ENCODE peak calls at places on chromosomes 2 and 18, in ten cellular contexts. Y is dermis microvascular lymphatic vessel endothelial cell, J is lower lobe of right lung, M is GM19239, V is cardiac muscle cell, D is retina, O is AML-193, G is astrocyte of the cerebellum, C is fibroblast of mammary gland, K is GM04503. R is an unnamed sample.

GRCh38 chr2:237677951-237678481 is 50.6 kb downstream of the LRRFIP1 start:
- DNase-seq in Y (no peak), J (no peak), M (no peak), V (no peak), D (no peak), O (peak), G (no peak), C (peak), K (no peak), R (no peak)

GRCh38 chr18:52451851-52452250 is 111.9 kb downstream of the DCC start:
- DNase-seq in Y (no peak), J (no peak), M (no peak), V (peak), D (no peak), O (no peak), G (no peak), C (no peak), K (no peak), R (peak)

GRCh38 chr2:157404363-157404762 is 39.5 kb downstream of the CYTIP start:
- DNase-seq in Y (no peak), J (peak), M (peak), V (no peak), D (no peak), O (peak), G (no peak), C (peak), K (no peak), R (no peak)

GRCh38 chr2:126106006-126106405 is 550.0 kb upstream of the GYPC start:
- DNase-seq in Y (no peak), J (no peak), M (no peak), V (no peak), D (no peak), O (no peak), G (no peak), C (no peak), K (no peak), R (no peak)

GRCh38 chr2:239393401-239393940 is 7.3 kb downstream of the HDAC4 start:
- DNase-seq in Y (no peak), J (peak), M (no peak), V (no peak), D (no peak), O (no peak), G (no peak), C (peak), K (no peak), R (no peak)

GRCh38 chr18:10015941-10016819 is 102.4 kb downstream of the VAPA start:
- DNase-seq in Y (no peak), J (no peak), M (no peak), V (peak), D (no peak), O (peak), G (peak), C (peak), K (peak), R (no peak)

GRCh38 chr2:25041307-25041927 is 459 bp upstream of the EFR3B start:
- DNase-seq in Y (peak), J (peak), M (no peak), V (peak), D (peak), O (no peak), G (no peak), C (peak), K (no peak), R (peak)

GRCh38 chr2:232260075-232260474 is 118.5 kb upstream of the ALPP start:
- DNase-seq in Y (no peak), J (no peak), M (no peak), V (peak), D (no peak), O (no peak), G (peak), C (peak), K (peak), R (peak)

GRCh38 chr2:237692601-237693079 is 65.3 kb downstream of the LRRFIP1 start:
- DNase-seq in Y (no peak), J (peak), M (no peak), V (peak), D (peak), O (no peak), G (no peak), C (no peak), K (no peak), R (peak)

GRCh38 chr2:27959496-27959895 is 69.0 kb downstream of the BABAM2 start:
- DNase-seq in Y (peak), J (no peak), M (no peak), V (no peak), D (peak), O (peak), G (no peak), C (peak), K (no peak), R (no peak)

GRCh38 chr2:207467716-207468347 is 61.9 kb upstream of the CREB1 start:
- DNase-seq in Y (no peak), J (no peak), M (no peak), V (no peak), D (no peak), O (no peak), G (peak), C (peak), K (peak), R (no peak)

GRCh38 chr18:11947214-11948119 is 33.8 kb upstream of the IMPA2 start:
- DNase-seq in Y (peak), J (peak), M (peak), V (peak), D (peak), O (peak), G (peak), C (peak), K (peak), R (peak)

GRCh38 chr2:103986001-103986400 is 867.9 kb upstream of the POU3F3 start:
- DNase-seq in Y (no peak), J (no peak), M (no peak), V (no peak), D (no peak), O (no peak), G (no peak), C (no peak), K (no peak), R (no peak)

GRCh38 chr2:161273038-161273760 is 35.0 kb upstream of the PSMD14 start:
- DNase-seq in Y (peak), J (no peak), M (peak), V (peak), D (peak), O (peak), G (peak), C (peak), K (peak), R (peak)

GRCh38 chr18:12352188-12352587 is 24.8 kb downstream of the AFG3L2 start:
- DNase-seq in Y (no peak), J (no peak), M (no peak), V (no peak), D (no peak), O (no peak), G (no peak), C (no peak), K (no peak), R (no peak)

GRCh38 chr2:119293254-119293653 is 69.6 kb downstream of the STEAP3 start:
- DNase-seq in Y (no peak), J (no peak), M (no peak), V (no peak), D (no peak), O (no peak), G (no peak), C (peak), K (no peak), R (no peak)

GRCh38 chr18:49591271-49591670 is 29.4 kb downstream of the LIPG start:
- DNase-seq in Y (no peak), J (no peak), M (no peak), V (no peak), D (no peak), O (no peak), G (no peak), C (no peak), K (no peak), R (no peak)

GRCh38 chr2:241312082-241312481 is 3.4 kb downstream of the HDLBP start:
- DNase-seq in Y (no peak), J (no peak), M (no peak), V (no peak), D (no peak), O (no peak), G (no peak), C (peak), K (peak), R (no peak)

GRCh38 chr18:70235478-70235877 is 30.0 kb upstream of the RTTN start:
- DNase-seq in Y (no peak), J (no peak), M (no peak), V (no peak), D (no peak), O (no peak), G (no peak), C (no peak), K (no peak), R (no peak)

GRCh38 chr2:3272761-3273160 is 104.9 kb downstream of the EIPR1 start:
- DNase-seq in Y (no peak), J (no peak), M (no peak), V (no peak), D (no peak), O (no peak), G (no peak), C (no peak), K (no peak), R (no peak)

GRCh38 chr2:207240649-207241048 is 74.9 kb upstream of the KLF7 start:
- DNase-seq in Y (no peak), J (no peak), M (no peak), V (no peak), D (no peak), O (peak), G (no peak), C (peak), K (no peak), R (no peak)

GRCh38 chr2:147482111-147482510 is 362.7 kb upstream of the ACVR2A start:
- DNase-seq in Y (no peak), J (no peak), M (no peak), V (no peak), D (peak), O (no peak), G (no peak), C (no peak), K (no peak), R (peak)

GRCh38 chr2:38428940-38429339 is 51.9 kb upstream of the ATL2 start:
- DNase-seq in Y (no peak), J (no peak), M (no peak), V (no peak), D (no peak), O (no peak), G (no peak), C (peak), K (no peak), R (no peak)

GRCh38 chr18:32379891-32380290 is 90.8 kb downstream of the GAREM1 start:
- DNase-seq in Y (no peak), J (no peak), M (no peak), V (no peak), D (no peak), O (no peak), G (no peak), C (no peak), K (no peak), R (no peak)

GRCh38 chr18:44181951-44182350 is 498.7 kb upstream of the SETBP1 start:
- DNase-seq in Y (no peak), J (no peak), M (no peak), V (no peak), D (peak), O (no peak), G (no peak), C (peak), K (no peak), R (no peak)

GRCh38 chr18:11578799-11579198 is 30.6 kb upstream of the SLC35G4 start:
- DNase-seq in Y (no peak), J (no peak), M (no peak), V (peak), D (no peak), O (no peak), G (no peak), C (no peak), K (no peak), R (no peak)

GRCh38 chr18:8460748-8461147 is 148.5 kb upstream of the RAB12 start:
- DNase-seq in Y (no peak), J (no peak), M (no peak), V (no peak), D (no peak), O (no peak), G (no peak), C (no peak), K (no peak), R (no peak)

GRCh38 chr2:42385225-42385624 is 24.2 kb upstream of the COX7A2L start:
- DNase-seq in Y (no peak), J (no peak), M (no peak), V (peak), D (peak), O (no peak), G (no peak), C (no peak), K (no peak), R (no peak)

GRCh38 chr2:8421658-8422499 is 260.0 kb upstream of the ID2 start:
- DNase-seq in Y (no peak), J (no peak), M (peak), V (no peak), D (no peak), O (no peak), G (no peak), C (no peak), K (no peak), R (no peak)